ENCODE peak calls at places on chromosomes 5 and 9, in six cellular contexts. L is left ventricle myocardium inferior; T is GM06990; Z is stimulated activated CD4-positive, alpha-beta T cell treated with anti-CD3 and anti-CD28 coated beads, Interleukin-15, amount 100 ng/mL, for 1 hour; O is stimulated activated CD8-positive, alpha-beta memory T cell treated with anti-CD3 and anti-CD28 coated beads, Interleukin-7, amount 100 ng/mL, for 48 hours; F is astrocyte of the spinal cord. J is an unnamed sample.

GRCh38 chr5:124371121-124371706 is 375.2 kb downstream of the ZNF608 start:
- DNase-seq in Z (no peak), L (peak), F (no peak), T (no peak), O (no peak), J (no peak)

GRCh38 chr9:694499-695154 is 146.9 kb upstream of the DMRT1 start:
- DNase-seq in O (no peak), L (peak), T (no peak), Z (no peak), F (peak), J (no peak)

GRCh38 chr5:108637110-108637509 is 110.6 kb upstream of the FER start:
- DNase-seq in F (no peak), L (no peak), O (no peak), Z (no peak), T (no peak), J (no peak)

GRCh38 chr5:96768708-96769251 is 39.0 kb downstream of the ERAP1 start:
- DNase-seq in L (no peak), T (no peak), F (no peak), O (no peak), Z (no peak), J (no peak)

GRCh38 chr9:87267701-87268100 is 230.0 kb upstream of the DAPK1 start:
- DNase-seq in Z (no peak), O (no peak), L (peak), F (no peak), T (no peak), J (no peak)

GRCh38 chr9:6884960-6885359 is 127.2 kb downstream of the KDM4C start:
- DNase-seq in T (no peak), F (no peak), L (no peak), O (no peak), Z (no peak), J (no peak)

GRCh38 chr9:134224130-134224826 is 59.9 kb upstream of the RNU6ATAC start:
- DNase-seq in T (no peak), L (no peak), Z (no peak), O (no peak), F (no peak), J (no peak)

GRCh38 chr9:132018957-132019405 is 60.7 kb downstream of the MED27 start:
- DNase-seq in F (peak), Z (no peak), T (no peak), O (no peak), L (no peak), J (no peak)

GRCh38 chr9:24464321-24464951 is 81.3 kb downstream of the IZUMO3 start:
- DNase-seq in Z (no peak), F (peak), L (no peak), O (no peak), T (no peak), J (no peak)

GRCh38 chr9:135039916-135040645 is 47.4 kb upstream of the OLFM1 start:
- DNase-seq in F (no peak), Z (no peak), L (no peak), T (no peak), O (no peak), J (no peak)

GRCh38 chr9:38227061-38227540 is 158.1 kb upstream of the SHB start:
- DNase-seq in O (peak), Z (peak), L (no peak), F (peak), T (peak), J (peak)

GRCh38 chr9:121286973-121287721 is 19.2 kb downstream of the GSN start:
- DNase-seq in T (no peak), L (peak), F (peak), O (peak), Z (no peak), J (no peak)

GRCh38 chr9:16213781-16214515 is 656.5 kb downstream of the BNC2 start:
- DNase-seq in T (no peak), Z (no peak), L (peak), F (peak), O (no peak), J (no peak)

GRCh38 chr5:131381792-131382191 is 117.9 kb downstream of the CDC42SE2 start:
- DNase-seq in F (no peak), O (no peak), T (peak), L (no peak), Z (no peak), J (no peak)

GRCh38 chr5:77743181-77743580 is 33.0 kb downstream of the TBCA start:
- DNase-seq in L (no peak), O (no peak), Z (no peak), F (peak), T (no peak), J (no peak)

GRCh38 chr5:170633235-170634041 is 129.6 kb downstream of the KCNIP1 start:
- DNase-seq in O (no peak), L (peak), F (peak), Z (no peak), T (no peak), J (no peak)

GRCh38 chr9:126791406-126792230 is 13.2 kb upstream of the ZBTB43 start:
- DNase-seq in F (peak), T (no peak), Z (no peak), L (no peak), O (no peak), J (no peak)

GRCh38 chr9:32442433-32442832 is 58.0 kb downstream of the ACO1 start:
- DNase-seq in Z (no peak), L (no peak), F (no peak), T (no peak), O (no peak), J (no peak)

GRCh38 chr9:127397722-127398647 is 1.0 kb downstream of the SLC2A8 start:
- DNase-seq in T (peak), L (peak), Z (no peak), O (no peak), F (peak), J (peak)

GRCh38 chr5:154756203-154756870 is 1.2 kb downstream of the LARP1 start:
- DNase-seq in O (no peak), T (peak), Z (peak), L (peak), F (no peak), J (peak)

GRCh38 chr5:135456238-135457099 is 4.3 kb upstream of the TIFAB start:
- DNase-seq in F (peak), Z (no peak), T (no peak), O (no peak), L (no peak), J (peak)

GRCh38 chr5:127970081-127970480 is 113.5 kb upstream of the SLC12A2 start:
- DNase-seq in O (no peak), Z (no peak), T (no peak), L (no peak), F (no peak), J (no peak)

GRCh38 chr9:18349530-18349929 is 124.4 kb upstream of the ADAMTSL1 start:
- DNase-seq in T (no peak), O (no peak), Z (no peak), L (no peak), F (no peak), J (no peak)